ENCODE peak calls at places on chromosome 2, in nine cellular contexts. C is HS-5; T is cardiac septum; N is sciatic nerve; E is cortex of kidney; X is T-helper 9 cell; Q is stromal cell of bone marrow; L is activated naive CD8-positive, alpha-beta T cell treated with anti-CD3 and anti-CD28 coated beads for 36 hours; Z is CD4-positive, alpha-beta T cell. O is an unnamed sample.

GRCh38 chr2:20229322-20230201 is 4.6 kb upstream of the SDC1 start:
- DNase-seq in C (no peak), T (no peak), N (no peak), E (no peak), X (no peak), Q (no peak), L (no peak), Z (no peak), O (peak; percentile 66)

GRCh38 chr2:114661926-114662670 is 219.7 kb downstream of the DPP10 start:
- DNase-seq in C (no peak), T (no peak), N (peak; percentile 57), E (no peak), X (no peak), Q (no peak), L (peak; percentile 1), Z (no peak), O (peak; percentile 74)

GRCh38 chr2:12416600-12416999 is 300.1 kb upstream of the TRIB2 start:
- DNase-seq in C (no peak), T (no peak), N (peak; percentile 73), E (no peak), X (peak; percentile 49), Q (no peak), L (peak; percentile 21), Z (peak; percentile 66), O (no peak)

GRCh38 chr2:160377204-160377995 is 116.2 kb downstream of the RBMS1 start:
- DNase-seq in C (no peak), T (no peak), N (no peak), E (no peak), X (no peak), Q (no peak), L (no peak), Z (no peak), O (no peak)

GRCh38 chr2:240157147-240157470 is 16.7 kb upstream of the OTOS start:
- DNase-seq in C (no peak), T (no peak), N (peak; percentile 22), E (no peak), X (no peak), Q (no peak), L (no peak), Z (no peak), O (no peak)

GRCh38 chr2:159736048-159736447 is 23.7 kb downstream of the MARCHF7 start:
- DNase-seq in C (peak; percentile 32), T (no peak), N (no peak), E (no peak), X (no peak), Q (no peak), L (no peak), Z (no peak), O (no peak)

GRCh38 chr2:149383340-149383739 is 53.0 kb downstream of the LYPD6 start:
- DNase-seq in C (peak; percentile 91), T (no peak), N (no peak), E (no peak), X (no peak), Q (peak; percentile 90), L (no peak), Z (no peak), O (no peak)

GRCh38 chr2:20490300-20491181 is 43.7 kb downstream of the RHOB start:
- DNase-seq in C (no peak), T (no peak), N (peak; percentile 56), E (no peak), X (no peak), Q (no peak), L (no peak), Z (no peak), O (peak; percentile 93)

GRCh38 chr2:188978291-188979081 is 4.3 kb downstream of the COL3A1 start:
- DNase-seq in C (peak; percentile 68), T (no peak), N (no peak), E (no peak), X (no peak), Q (peak; percentile 74), L (peak; percentile 2), Z (no peak), O (no peak)

GRCh38 chr2:220335591-220335915 is 708.1 kb downstream of the SLC4A3 start:
- DNase-seq in C (no peak), T (no peak), N (no peak), E (no peak), X (no peak), Q (no peak), L (no peak), Z (no peak), O (no peak)

GRCh38 chr2:159905901-159906300 is 107.9 kb upstream of the CD302 start:
- DNase-seq in C (no peak), T (no peak), N (no peak), E (no peak), X (no peak), Q (no peak), L (no peak), Z (no peak), O (no peak)

GRCh38 chr2:42223822-42224268 is 54.7 kb downstream of the EML4 start:
- DNase-seq in C (no peak), T (no peak), N (no peak), E (no peak), X (no peak), Q (peak; percentile 19), L (no peak), Z (no peak), O (no peak)

GRCh38 chr2:112709703-112710102 is 11.1 kb upstream of the NT5DC4 start:
- DNase-seq in C (no peak), T (no peak), N (no peak), E (no peak), X (no peak), Q (no peak), L (no peak), Z (no peak), O (no peak)

GRCh38 chr2:65326276-65326675 is 98.6 kb downstream of the ACTR2 start:
- DNase-seq in C (no peak), T (no peak), N (no peak), E (no peak), X (no peak), Q (no peak), L (no peak), Z (no peak), O (no peak)

GRCh38 chr2:50513724-50514123 is 518.2 kb downstream of the NRXN1 start:
- DNase-seq in C (no peak), T (no peak), N (no peak), E (no peak), X (no peak), Q (no peak), L (no peak), Z (no peak), O (no peak)

GRCh38 chr2:38156262-38156835 is 80.4 kb upstream of the CYP1B1 start:
- DNase-seq in C (no peak), T (no peak), N (no peak), E (no peak), X (no peak), Q (no peak), L (no peak), Z (no peak), O (no peak)

GRCh38 chr2:214577769-214578168 is 166.9 kb downstream of the VWC2L start:
- DNase-seq in C (no peak), T (no peak), N (no peak), E (no peak), X (no peak), Q (no peak), L (no peak), Z (no peak), O (no peak)

GRCh38 chr2:181178823-181179412 is 198.5 kb downstream of the UBE2E3 start:
- DNase-seq in C (no peak), T (no peak), N (no peak), E (no peak), X (peak; percentile 16), Q (no peak), L (peak; percentile 27), Z (peak; percentile 25), O (no peak)

GRCh38 chr2:174708713-174709112 is 55.6 kb downstream of the CHRNA1 start:
- DNase-seq in C (no peak), T (no peak), N (no peak), E (no peak), X (no peak), Q (no peak), L (no peak), Z (no peak), O (no peak)

GRCh38 chr2:172931923-172932520 is 143.6 kb upstream of the MAP3K20 start:
- DNase-seq in C (peak; percentile 37), T (no peak), N (peak; percentile 88), E (no peak), X (peak; percentile 40), Q (peak; percentile 49), L (peak; percentile 57), Z (peak; percentile 57), O (peak; percentile 87)

GRCh38 chr2:72041638-72042111 is 106.0 kb downstream of the CYP26B1 start:
- DNase-seq in C (no peak), T (no peak), N (peak; percentile 39), E (no peak), X (no peak), Q (no peak), L (no peak), Z (no peak), O (no peak)

GRCh38 chr2:197128126-197128525 is 182.5 kb downstream of the ANKRD44 start:
- DNase-seq in C (no peak), T (no peak), N (no peak), E (no peak), X (no peak), Q (no peak), L (no peak), Z (no peak), O (no peak)

GRCh38 chr2:120821446-120822160 is 85.9 kb downstream of the GLI2 start:
- DNase-seq in C (no peak), T (no peak), N (no peak), E (no peak), X (no peak), Q (no peak), L (no peak), Z (no peak), O (peak; percentile 79)

GRCh38 chr2:29000481-29000880 is 19.4 kb downstream of the TOGARAM2 start:
- DNase-seq in C (no peak), T (peak; percentile 85), N (no peak), E (no peak), X (peak; percentile 50), Q (no peak), L (no peak), Z (peak; percentile 48), O (peak; percentile 91)

GRCh38 chr2:127047716-127048617 is 59.0 kb downstream of the BIN1 start:
- DNase-seq in C (no peak), T (peak; percentile 62), N (peak; percentile 61), E (no peak), X (no peak), Q (no peak), L (no peak), Z (no peak), O (peak; percentile 70)

GRCh38 chr2:186827426-186827825 is 21.5 kb downstream of the ZSWIM2 start:
- DNase-seq in C (peak; percentile 35), T (no peak), N (no peak), E (no peak), X (no peak), Q (no peak), L (no peak), Z (no peak), O (no peak)

GRCh38 chr2:191746809-191747208 is 68.9 kb downstream of the NABP1 start:
- DNase-seq in C (no peak), T (no peak), N (no peak), E (no peak), X (no peak), Q (no peak), L (no peak), Z (no peak), O (no peak)

GRCh38 chr2:24456610-24457556 is 34.2 kb upstream of the NCOA1 start:
- DNase-seq in C (peak; percentile 40), T (no peak), N (peak; percentile 76), E (no peak), X (no peak), Q (peak; percentile 87), L (peak; percentile 6), Z (no peak), O (peak; percentile 92)

GRCh38 chr2:170965446-170966225 is 36.6 kb downstream of the GORASP2 start:
- DNase-seq in C (no peak), T (no peak), N (no peak), E (no peak), X (no peak), Q (no peak), L (no peak), Z (no peak), O (no peak)

GRCh38 chr2:190216829-190217228 is 102.8 kb downstream of the HIBCH start:
- DNase-seq in C (no peak), T (no peak), N (no peak), E (no peak), X (peak; percentile 1), Q (no peak), L (no peak), Z (no peak), O (peak; percentile 82)

GRCh38 chr2:109582928-109583895 is 30.6 kb downstream of the SEPTIN10 start:
- DNase-seq in C (no peak), T (no peak), N (no peak), E (no peak), X (no peak), Q (no peak), L (no peak), Z (no peak), O (no peak)